ENCODE peak calls at places on chromosomes 5 and 9, in six cellular contexts. I is brain microvascular endothelial cell, C is H9, Y is adrenal gland, M is mammary epithelial cell, W is mesenchymal stem cell. H is an unnamed sample.

GRCh38 chr9:137426018-137426681 is 3.0 kb downstream of the NOXA1 start:
- DNase-seq in W (no peak), C (no peak), I (no peak), M (no peak), Y (no peak), H (no peak)

GRCh38 chr5:106017243-106017857 is 1653.4 kb downstream of the EFNA5 start:
- DNase-seq in I (no peak), C (no peak), W (no peak), Y (no peak), M (no peak), H (no peak)

GRCh38 chr5:32428426-32428825 is 16.1 kb downstream of the ZFR start:
- DNase-seq in M (no peak), C (no peak), I (no peak), W (no peak), Y (no peak), H (no peak)

GRCh38 chr5:5014836-5015235 is 125.3 kb upstream of the ADAMTS16 start:
- DNase-seq in C (no peak), Y (no peak), I (peak), M (peak), W (no peak), H (no peak)

GRCh38 chr5:133273661-133274596 is 222.1 kb downstream of the HSPA4 start:
- DNase-seq in C (no peak), I (peak), M (peak), W (peak), Y (no peak), H (peak)

GRCh38 chr5:52922384-52922783 is 66.8 kb upstream of the ITGA2 start:
- DNase-seq in C (peak), M (peak), I (peak), W (peak), Y (peak), H (peak)

GRCh38 chr9:76996700-76997099 is 22.8 kb upstream of the FOXB2 start:
- DNase-seq in W (peak), Y (no peak), M (no peak), C (peak), I (peak), H (peak)

GRCh38 chr5:4570047-4571015 is 569.8 kb upstream of the ADAMTS16 start:
- DNase-seq in M (peak), C (no peak), W (no peak), Y (no peak), I (no peak), H (no peak)

GRCh38 chr5:3891118-3891517 is 295.5 kb downstream of the IRX1 start:
- DNase-seq in W (no peak), C (peak), Y (no peak), I (no peak), M (no peak), H (peak)

GRCh38 chr9:68552700-68553099 is 12.0 kb upstream of the TMEM252 start:
- DNase-seq in Y (no peak), I (peak), C (no peak), M (peak), W (peak), H (no peak)

GRCh38 chr9:110994771-110995241 is 43.5 kb downstream of the LPAR1 start:
- DNase-seq in I (no peak), Y (no peak), M (no peak), W (peak), C (no peak), H (peak)

GRCh38 chr9:95343725-95344287 is 26.3 kb upstream of the FANCC start:
- DNase-seq in I (no peak), W (peak), M (peak), C (no peak), Y (no peak), H (peak)

GRCh38 chr9:126509718-126510117 is 104.0 kb upstream of the LMX1B start:
- DNase-seq in I (no peak), Y (no peak), W (no peak), M (no peak), C (no peak), H (no peak)

GRCh38 chr9:109816490-109816889 is 36.5 kb downstream of the PALM2AKAP2 start:
- DNase-seq in Y (peak), M (peak), W (peak), C (no peak), I (peak), H (peak)

GRCh38 chr5:31556461-31556860 is 24.4 kb downstream of the C5orf22 start:
- DNase-seq in C (no peak), Y (no peak), I (no peak), W (no peak), M (peak), H (no peak)

GRCh38 chr5:125326114-125326513 is 579.7 kb upstream of the ZNF608 start:
- DNase-seq in C (no peak), Y (peak), W (peak), I (peak), M (peak), H (peak)

GRCh38 chr9:116405321-116405720 is 251.7 kb downstream of the PAPPA start:
- DNase-seq in C (no peak), Y (no peak), W (no peak), M (no peak), I (no peak), H (no peak)

GRCh38 chr5:33854733-33855151 is 37.0 kb downstream of the ADAMTS12 start:
- DNase-seq in Y (peak), M (no peak), C (no peak), W (peak), I (peak), H (no peak)

GRCh38 chr5:179866241-179867078 is 7.8 kb upstream of the MRNIP start:
- DNase-seq in M (no peak), Y (no peak), I (no peak), W (no peak), C (no peak), H (no peak)

GRCh38 chr9:90861380-90861779 is 59.8 kb downstream of the SYK start:
- DNase-seq in Y (no peak), W (no peak), I (no peak), C (no peak), M (no peak), H (no peak)

GRCh38 chr5:140358738-140359310 is 1.2 kb upstream of the SLC4A9 start:
- DNase-seq in I (peak), C (peak), Y (no peak), M (no peak), W (peak), H (peak)

GRCh38 chr9:121340676-121341392 is 29.2 kb downstream of the STOM start:
- DNase-seq in C (no peak), M (no peak), I (no peak), W (no peak), Y (no peak), H (no peak)

GRCh38 chr5:1346627-1347440 is 1.9 kb upstream of the CLPTM1L start:
- DNase-seq in W (no peak), C (no peak), I (no peak), Y (no peak), M (no peak), H (no peak)

GRCh38 chr5:147538232-147538631 is 28.4 kb upstream of the DPYSL3 start:
- DNase-seq in I (no peak), C (no peak), W (no peak), Y (no peak), M (no peak), H (no peak)

GRCh38 chr5:122897283-122897602 is 51.8 kb downstream of the SNX24 start:
- DNase-seq in C (no peak), W (no peak), I (no peak), M (no peak), Y (no peak), H (no peak)

GRCh38 chr9:131954299-131954698 is 125.4 kb downstream of the MED27 start:
- DNase-seq in W (no peak), C (no peak), I (no peak), M (peak), Y (no peak), H (no peak)

GRCh38 chr5:231661-232060 is 13.5 kb downstream of the SDHA start:
- DNase-seq in C (no peak), Y (no peak), W (no peak), M (no peak), I (no peak), H (no peak)

GRCh38 chr5:168727547-168728120 is 148.5 kb upstream of the PANK3 start:
- DNase-seq in M (no peak), W (no peak), Y (no peak), I (no peak), C (no peak), H (no peak)

DNA sequence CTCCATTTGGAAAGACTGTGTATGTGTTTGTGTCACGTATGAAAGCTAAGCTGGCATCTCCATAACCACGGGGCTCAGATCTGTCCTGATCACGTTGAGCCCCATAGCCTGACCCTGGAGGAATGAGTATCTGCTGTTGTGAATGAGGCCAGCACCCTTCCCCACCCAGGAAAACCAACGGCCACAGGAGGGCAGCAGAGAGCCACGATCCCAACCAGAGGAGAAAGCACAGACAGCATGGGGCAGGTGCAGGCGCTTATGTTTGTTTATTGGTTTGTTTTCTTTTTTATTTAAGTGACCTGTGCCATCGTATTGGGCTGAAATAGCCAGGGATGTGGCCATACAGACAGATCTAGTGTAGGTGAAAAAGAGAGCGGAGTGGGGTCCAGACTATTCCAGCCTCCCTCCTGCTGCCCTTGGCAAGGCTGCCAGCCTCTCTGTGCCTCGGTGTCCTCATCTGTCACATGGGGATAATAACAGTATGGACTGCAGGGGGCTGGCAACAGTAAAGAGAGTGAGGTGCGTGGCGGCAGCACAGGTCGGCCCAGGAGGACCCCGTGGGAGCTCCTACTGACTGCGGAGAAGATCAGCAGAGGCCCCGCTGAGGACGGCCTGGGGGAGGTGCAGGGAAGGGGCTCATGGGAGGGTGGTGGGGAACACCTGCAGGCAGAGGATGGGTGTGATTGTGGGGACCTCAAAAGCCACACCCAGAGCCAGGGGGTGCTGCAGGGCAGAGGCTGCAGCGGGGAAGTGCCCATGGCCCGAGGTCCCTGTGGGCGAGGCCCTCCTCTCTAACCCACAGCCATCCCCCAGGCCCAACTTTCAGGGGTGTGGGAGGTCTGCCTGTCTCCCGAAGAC is 12.1 kb downstream of the OR2V2 start:
- DNase-seq in W (peak), I (peak), Y (peak), M (peak), C (peak), H (peak)
- H3K27ac ChIP-seq in W (no peak), I (no peak), Y (no peak), M (peak), C (no peak), H (no peak)

GRCh38 chr5:142621227-142621626 is 64.7 kb downstream of the FGF1 start:
- DNase-seq in I (peak), M (peak), W (peak), Y (no peak), C (no peak), H (no peak)
- H3K27ac ChIP-seq in I (peak), M (no peak), W (peak), Y (no peak), C (no peak), H (no peak)

GRCh38 chr9:71766663-71767062 is 1.6 kb downstream of the CEMIP2 start:
- DNase-seq in M (peak), Y (no peak), W (no peak), I (no peak), C (no peak), H (no peak)
- H3K27ac ChIP-seq in M (peak), Y (no peak), W (peak), I (no peak), C (no peak), H (no peak)

GRCh38 chr9:135989722-135990467 is 28.7 kb upstream of the UBAC1 start:
- DNase-seq in C (no peak), M (no peak), I (no peak), W (no peak), Y (no peak), H (no peak)

GRCh38 chr9:135991771-135992170 is 30.6 kb upstream of the UBAC1 start:
- DNase-seq in I (no peak), W (no peak), Y (peak), M (no peak), C (no peak), H (no peak)

GRCh38 chr9:135989157-135989556 is 28.0 kb upstream of the UBAC1 start:
- DNase-seq in C (no peak), Y (no peak), W (no peak), M (no peak), I (no peak), H (no peak)

GRCh38 chr9:135992486-135993408 is 31.6 kb upstream of the UBAC1 start:
- DNase-seq in I (peak), W (peak), C (peak), M (peak), Y (peak), H (peak)

GRCh38 chr9:135990468-135991429 is 29.6 kb upstream of the UBAC1 start:
- DNase-seq in C (peak), M (peak), W (peak), I (no peak), Y (peak), H (peak)
- H3K27ac ChIP-seq in C (no peak), M (no peak), W (no peak), I (no peak), Y (no peak), H (no peak)

GRCh38 chr9:114913217-114913616 is 17.2 kb downstream of the TNFSF8 start:
- DNase-seq in C (no peak), Y (no peak), W (no peak), I (no peak), M (no peak), H (no peak)

GRCh38 chr9:114909657-114910056 is 20.7 kb downstream of the TNFSF8 start:
- DNase-seq in M (no peak), W (no peak), I (no peak), C (no peak), Y (no peak), H (no peak)

GRCh38 chr9:114908796-114909448 is 21.5 kb downstream of the TNFSF8 start:
- DNase-seq in W (peak), M (no peak), C (no peak), Y (peak), I (no peak), H (no peak)

GRCh38 chr9:114910541-114910940 is 19.9 kb downstream of the TNFSF8 start:
- DNase-seq in I (no peak), M (no peak), C (no peak), W (no peak), Y (no peak), H (peak)

DNA sequence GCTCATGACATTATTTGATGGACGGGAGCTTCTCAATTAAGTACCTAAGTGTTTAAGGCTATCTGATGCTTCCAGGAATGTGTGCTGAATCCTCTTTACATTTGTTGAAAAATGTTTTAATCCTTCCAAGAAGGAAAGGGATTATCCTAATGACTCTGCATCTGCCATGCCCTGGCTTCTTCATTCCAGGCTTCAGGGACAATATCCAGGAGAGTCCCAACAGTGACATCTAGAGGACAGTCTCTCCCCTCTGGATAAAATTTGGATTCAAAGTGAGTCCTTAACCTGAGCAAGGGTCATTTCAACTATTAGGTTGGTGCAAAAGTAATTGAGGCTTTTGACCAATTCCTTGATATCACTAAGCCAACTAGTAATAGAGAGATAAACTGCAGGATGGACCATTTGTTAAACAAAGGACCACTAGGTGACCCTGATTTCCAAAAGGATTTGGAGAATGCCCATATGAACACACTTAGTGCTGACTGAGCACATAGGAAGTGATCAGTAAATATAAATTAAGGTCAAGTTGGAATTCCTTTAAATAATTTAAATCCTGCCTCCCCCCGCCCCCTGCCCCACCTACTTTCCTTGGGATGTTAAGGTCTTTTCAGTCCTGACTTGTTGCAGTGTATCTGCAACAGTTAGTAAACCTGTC is 19.1 kb downstream of the TNFSF8 start:
- DNase-seq in I (no peak), Y (no peak), M (peak), C (no peak), W (peak), H (peak)
- H3K27ac ChIP-seq in I (no peak), Y (no peak), M (no peak), C (no peak), W (no peak), H (no peak)

GRCh38 chr5:7478459-7478858 is 82.5 kb downstream of the ADCY2 start:
- DNase-seq in C (no peak), W (no peak), Y (no peak), M (no peak), I (no peak), H (no peak)
- H3K27ac ChIP-seq in C (no peak), W (no peak), Y (no peak), M (no peak), I (no peak), H (no peak)

GRCh38 chr5:151019331-151019730 is 1.1 kb upstream of the GPX3 start:
- DNase-seq in I (no peak), W (no peak), Y (no peak), C (no peak), M (no peak), H (no peak)
- H3K27ac ChIP-seq in I (no peak), W (no peak), Y (no peak), C (no peak), M (no peak), H (no peak)

GRCh38 chr5:16740046-16740445 is 123.2 kb upstream of the RETREG1 start:
- DNase-seq in I (no peak), Y (no peak), W (no peak), C (peak), M (no peak), H (no peak)

GRCh38 chr5:16742938-16743337 is 126.1 kb upstream of the RETREG1 start:
- DNase-seq in W (peak), C (no peak), I (peak), Y (no peak), M (no peak), H (no peak)

GRCh38 chr5:16740476-16740875 is 123.7 kb upstream of the RETREG1 start:
- DNase-seq in C (peak), Y (no peak), I (no peak), W (no peak), M (no peak), H (no peak)

GRCh38 chr5:16737620-16738364 is 121.0 kb upstream of the RETREG1 start:
- DNase-seq in Y (no peak), C (peak), M (no peak), W (peak), I (no peak), H (no peak)

GRCh38 chr5:16741007-16741406 is 124.2 kb upstream of the RETREG1 start:
- DNase-seq in I (no peak), M (peak), C (peak), W (peak), Y (no peak), H (no peak)
- H3K27ac ChIP-seq in I (no peak), M (peak), C (peak), W (no peak), Y (no peak), H (no peak)